ENCODE peak calls at places on chromosomes 12 and 14, in ten cellular contexts. E is T-helper 2 cell; I is nucleus accumbens; B is NCI-H460; O is ovary; D is left cardiac atrium; N is IMR-90; M is activated CD8-positive, alpha-beta memory T cell treated with anti-CD3 and anti-CD28 coated beads for 4 hours; L is stimulated activated CD4-positive, alpha-beta T cell treated with anti-CD3 and anti-CD28 coated beads, Interleukin-12 subunit alpha, Interleukin-12 subunit beta, amount 100 ng/mL, for 4 hours; U is SJSA1. P is an unnamed sample.

GRCh38 chr14:93967637-93968250 is 8.6 kb downstream of the ASB2 start:
- DNase-seq in E (no peak), I (no peak), B (no peak), O (no peak), D (no peak), N (no peak), M (no peak), L (no peak), U (no peak), P (no peak)

GRCh38 chr12:116861331-116861730 is 19.9 kb downstream of the HRK start:
- DNase-seq in E (peak), I (peak), B (no peak), O (peak), D (peak), N (peak), M (no peak), L (no peak), U (no peak), P (no peak)

GRCh38 chr14:40656301-40656700 is 950.4 kb upstream of the LRFN5 start:
- DNase-seq in E (no peak), I (no peak), B (no peak), O (no peak), D (no peak), N (no peak), M (no peak), L (no peak), U (no peak), P (no peak)

GRCh38 chr12:109293106-109293505 is 16.0 kb downstream of the FOXN4 start:
- DNase-seq in E (no peak), I (no peak), B (no peak), O (no peak), D (peak), N (no peak), M (no peak), L (no peak), U (no peak), P (no peak)

GRCh38 chr12:96197503-96198272 is 3.5 kb downstream of the ELK3 start:
- DNase-seq in E (no peak), I (no peak), B (peak), O (no peak), D (no peak), N (peak), M (no peak), L (no peak), U (no peak), P (no peak)

GRCh38 chr14:33897878-33898535 is 52.9 kb downstream of the EGLN3 start:
- DNase-seq in E (no peak), I (no peak), B (no peak), O (no peak), D (no peak), N (no peak), M (no peak), L (no peak), U (no peak), P (no peak)

GRCh38 chr14:100880271-100881101 is 23.0 kb downstream of the RTL1 start:
- DNase-seq in E (no peak), I (no peak), B (no peak), O (no peak), D (no peak), N (no peak), M (no peak), L (no peak), U (no peak), P (no peak)

GRCh38 chr12:126891789-126892188 is 1375.2 kb upstream of the TMEM132C start:
- DNase-seq in E (no peak), I (no peak), B (no peak), O (no peak), D (no peak), N (no peak), M (no peak), L (no peak), U (no peak), P (no peak)

GRCh38 chr12:13670249-13670648 is 311.2 kb downstream of the GRIN2B start:
- DNase-seq in E (no peak), I (no peak), B (no peak), O (no peak), D (no peak), N (no peak), M (no peak), L (no peak), U (no peak), P (no peak)

GRCh38 chr12:1053690-1054089 is 62.7 kb downstream of the ERC1 start:
- DNase-seq in E (no peak), I (no peak), B (no peak), O (no peak), D (no peak), N (no peak), M (no peak), L (no peak), U (no peak), P (no peak)

GRCh38 chr12:46487567-46488131 is 115.1 kb upstream of the SLC38A2 start:
- DNase-seq in E (no peak), I (no peak), B (no peak), O (no peak), D (no peak), N (no peak), M (no peak), L (no peak), U (peak), P (peak)

GRCh38 chr12:75705749-75706719 is 194.6 kb upstream of the KRR1 start:
- DNase-seq in E (no peak), I (no peak), B (no peak), O (peak), D (peak), N (peak), M (no peak), L (no peak), U (peak), P (no peak)

GRCh38 chr14:56813143-56813551 is 2.9 kb upstream of the OTX2 start:
- DNase-seq in E (no peak), I (no peak), B (no peak), O (no peak), D (no peak), N (no peak), M (no peak), L (no peak), U (no peak), P (no peak)

GRCh38 chr12:55995366-55995765 is 1.7 kb upstream of the SUOX start:
- DNase-seq in E (no peak), I (no peak), B (no peak), O (no peak), D (no peak), N (no peak), M (no peak), L (no peak), U (no peak), P (no peak)